ENCODE peak calls at places on chromosomes 1 and 21, in ten cellular contexts. J is left lung; A is stomach; I is prostate gland; K is Peyer's patch; E is IMR-90; U is mucosa of descending colon; G is CD8-positive, alpha-beta T cell; F is adrenal gland; L is fibroblast of lung. C is an unnamed sample.
A peak's percentile ranks its signal among the peaks of the same experiment; 100 is the strongest.

GRCh38 chr21:30104246-30104645 is 62.4 kb downstream of the CLDN17 start:
- DNase-seq in J (no peak), A (no peak), I (no peak), K (no peak), E (no peak), U (no peak), G (no peak), F (no peak), L (no peak), C (no peak)

GRCh38 chr1:16903054-16903453 is 7.3 kb downstream of the RNU1-2 start:
- DNase-seq in J (no peak), A (no peak), I (no peak), K (no peak), E (peak; percentile 71), U (no peak), G (no peak), F (no peak), L (peak; percentile 66), C (no peak)

GRCh38 chr1:240797050-240797449 is 185.1 kb upstream of the GREM2 start:
- DNase-seq in J (no peak), A (no peak), I (no peak), K (no peak), E (peak; percentile 12), U (no peak), G (no peak), F (no peak), L (peak; percentile 63), C (peak; percentile 77)

GRCh38 chr1:26524181-26524580 is 5.4 kb upstream of the RPS6KA1 start:
- DNase-seq in J (no peak), A (no peak), I (no peak), K (no peak), E (no peak), U (no peak), G (no peak), F (no peak), L (no peak), C (peak; percentile 93)

GRCh38 chr1:19665456-19666138 is 922 bp downstream of the HTR6 start:
- DNase-seq in J (no peak), A (no peak), I (no peak), K (no peak), E (no peak), U (no peak), G (no peak), F (no peak), L (no peak), C (no peak)

GRCh38 chr1:215241451-215241850 is 158.9 kb downstream of the KCNK2 start:
- DNase-seq in J (no peak), A (no peak), I (no peak), K (no peak), E (no peak), U (no peak), G (no peak), F (no peak), L (no peak), C (no peak)

GRCh38 chr1:2881556-2881955 is 80.1 kb upstream of the TTC34 start:
- DNase-seq in J (no peak), A (no peak), I (no peak), K (no peak), E (no peak), U (no peak), G (no peak), F (no peak), L (no peak), C (no peak)

GRCh38 chr1:63063367-63063766 is 259.0 kb upstream of the FOXD3 start:
- DNase-seq in J (no peak), A (no peak), I (no peak), K (no peak), E (no peak), U (peak; percentile 17), G (no peak), F (no peak), L (no peak), C (no peak)

GRCh38 chr1:29516063-29516820 is 279.9 kb downstream of the PTPRU start:
- DNase-seq in J (no peak), A (peak; percentile 19), I (no peak), K (no peak), E (no peak), U (no peak), G (no peak), F (no peak), L (no peak), C (no peak)

GRCh38 chr1:29514361-29515187 is 278.3 kb downstream of the PTPRU start:
- DNase-seq in J (no peak), A (peak; percentile 20), I (no peak), K (no peak), E (no peak), U (no peak), G (no peak), F (no peak), L (no peak), C (no peak)

GRCh38 chr1:29511436-29511835 is 275.1 kb downstream of the PTPRU start:
- DNase-seq in J (no peak), A (no peak), I (no peak), K (no peak), E (no peak), U (no peak), G (no peak), F (no peak), L (no peak), C (no peak)

GRCh38 chr1:29515188-29515955 is 279.1 kb downstream of the PTPRU start:
- DNase-seq in J (no peak), A (peak; percentile 4), I (no peak), K (no peak), E (no peak), U (no peak), G (no peak), F (no peak), L (no peak), C (no peak)

DNA sequence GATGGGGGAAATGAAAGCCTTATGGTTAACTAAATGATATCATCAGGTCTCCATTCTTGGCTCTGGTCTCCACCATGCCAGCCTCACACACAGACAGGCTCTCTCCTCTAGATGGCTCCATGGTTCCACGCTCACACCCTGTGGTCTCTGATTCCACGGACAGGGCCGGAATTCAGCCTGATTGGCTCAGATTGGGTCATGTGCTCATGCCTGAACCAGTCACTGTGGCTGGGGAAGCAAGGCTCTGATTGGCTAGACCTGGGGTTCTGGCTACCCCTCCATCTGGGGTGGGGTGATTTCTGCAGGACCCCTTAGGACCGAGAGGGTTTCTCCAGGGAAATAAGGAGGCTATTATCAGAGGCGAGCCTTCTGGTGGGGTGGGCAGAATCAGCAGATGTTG is 277.0 kb downstream of the PTPRU start:
- DNase-seq in J (no peak), A (peak; percentile 51), I (no peak), K (no peak), E (peak; percentile 70), U (peak; percentile 9), G (no peak), F (no peak), L (peak; percentile 74), C (peak; percentile 31)
- TF ChIP-seq CTCF in J (no peak), A (peak; percentile 30), I (peak; percentile 32), K (no peak), E (peak; percentile 85), U (no peak), G (no peak), F (no peak), L (peak; percentile 64), C (peak; percentile 84)

DNA sequence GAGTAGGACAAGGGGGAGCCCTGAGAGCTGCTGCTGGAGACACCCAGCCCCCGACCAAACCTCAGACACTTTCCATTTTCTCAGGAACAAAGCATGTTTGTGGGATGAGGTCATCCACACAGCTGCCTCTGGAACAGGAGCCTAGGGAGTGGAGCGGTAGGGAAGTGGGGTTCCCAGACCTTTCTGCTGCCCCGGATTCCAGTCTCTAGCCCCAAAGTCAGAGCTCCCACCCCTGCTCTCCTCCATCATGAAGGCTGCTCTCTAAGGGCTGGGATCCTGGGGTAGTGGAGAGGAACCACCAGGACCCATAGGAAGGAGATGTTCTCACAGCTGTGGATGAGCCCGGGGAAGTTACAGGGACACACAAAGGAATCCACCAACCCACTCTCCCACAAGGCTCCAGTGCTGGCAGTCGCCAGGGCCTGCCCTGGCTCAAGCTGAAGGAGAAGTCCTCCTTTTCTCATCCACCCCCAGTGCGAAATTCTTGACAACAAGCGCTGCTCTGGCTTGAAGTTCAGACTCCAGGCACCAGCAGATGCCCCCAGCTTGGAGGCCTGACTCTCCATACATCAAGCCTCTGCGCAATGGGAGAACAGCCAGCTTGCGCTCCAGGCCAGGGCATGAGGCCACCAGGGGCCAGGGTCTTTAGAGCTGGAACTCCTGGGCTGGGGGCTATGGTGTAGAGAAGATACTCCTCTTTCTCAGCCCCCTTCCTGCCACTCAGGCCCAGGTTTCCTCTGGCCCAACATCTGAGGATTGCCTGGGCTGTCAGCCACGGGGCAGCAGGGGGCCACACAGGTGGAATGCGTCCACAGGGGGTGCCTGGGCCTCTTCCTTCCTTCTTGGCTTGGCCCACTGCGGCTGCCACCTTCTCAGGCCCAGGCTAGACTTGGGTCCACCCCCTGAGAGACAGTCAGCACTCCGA is 4.5 kb downstream of the FHL3 start:
- DNase-seq in J (no peak), A (no peak), I (no peak), K (no peak), E (peak; percentile 87), U (no peak), G (no peak), F (peak; percentile 64), L (peak; percentile 92), C (peak; percentile 68)
- H3K4me1 ChIP-seq in J (peaks cover 87% of the 10 kb centered on the region), A (peaks cover 75% of the 10 kb centered on the region), I (no peaks in the 10 kb centered on the region), K (no peaks in the 10 kb centered on the region), E (peaks cover 39% of the 10 kb centered on the region), U (peaks cover 13% of the 10 kb centered on the region), G (peaks cover 26% of the 10 kb centered on the region), F (peaks cover 54% of the 10 kb centered on the region), L (peaks cover 48% of the 10 kb centered on the region), C (peaks cover 22% of the 10 kb centered on the region)

DNA sequence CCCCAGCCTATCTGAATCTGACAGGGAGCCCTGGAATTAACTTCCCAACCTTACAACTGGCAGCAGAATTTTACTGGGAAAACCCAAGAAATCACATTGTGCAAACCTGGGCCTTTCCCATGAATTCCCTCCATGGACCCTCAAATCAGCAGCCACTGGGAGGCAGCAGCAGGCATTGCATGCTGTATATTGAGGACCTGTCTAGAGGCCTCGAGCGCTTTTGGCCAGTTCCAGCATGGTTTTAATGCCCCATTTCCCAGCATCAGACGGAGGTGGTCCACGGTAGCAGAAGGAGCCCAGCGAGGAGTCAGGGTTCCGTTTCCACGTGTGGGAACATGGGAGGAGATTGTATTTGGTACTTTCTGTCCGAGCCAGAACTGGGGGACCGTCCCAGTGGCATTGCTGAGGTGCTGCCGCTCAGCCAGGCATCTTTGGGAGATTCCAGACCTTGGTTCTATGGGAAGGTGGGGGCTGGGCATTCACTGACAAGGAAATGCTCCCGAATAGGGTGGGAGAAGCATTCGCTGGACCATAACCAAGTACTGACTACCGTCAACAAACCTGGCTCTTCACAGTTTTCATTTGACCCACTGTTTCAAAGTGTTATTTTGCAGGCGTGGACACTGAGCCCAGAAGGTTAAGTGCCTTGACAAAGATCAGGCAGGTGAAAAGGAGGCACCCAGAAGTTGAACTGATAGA is 15.9 kb downstream of the BMP8A start:
- DNase-seq in J (no peak), A (no peak), I (no peak), K (no peak), E (no peak), U (no peak), G (no peak), F (no peak), L (no peak), C (no peak)
- TF ChIP-seq CTCF in J (no peak), A (no peak), I (no peak), K (peak; percentile 18), E (peak; percentile 32), U (no peak), G (no peak), F (no peak), L (peak; percentile 11), C (peak; percentile 30)

GRCh38 chr21:42236014-42236413 is 17.1 kb downstream of the ABCG1 start:
- DNase-seq in J (no peak), A (peak; percentile 52), I (no peak), K (no peak), E (no peak), U (no peak), G (no peak), F (peak; percentile 90), L (no peak), C (no peak)

GRCh38 chr21:42236693-42237092 is 17.8 kb downstream of the ABCG1 start:
- DNase-seq in J (no peak), A (no peak), I (no peak), K (no peak), E (no peak), U (no peak), G (no peak), F (no peak), L (no peak), C (no peak)

GRCh38 chr21:42237577-42237976 is 18.6 kb downstream of the ABCG1 start:
- DNase-seq in J (no peak), A (no peak), I (no peak), K (no peak), E (no peak), U (no peak), G (peak; percentile 53), F (no peak), L (no peak), C (no peak)

GRCh38 chr21:42238185-42238934 is 19.4 kb downstream of the ABCG1 start:
- DNase-seq in J (no peak), A (no peak), I (no peak), K (peak; percentile 50), E (no peak), U (no peak), G (peak; percentile 78), F (peak; percentile 73), L (no peak), C (no peak)

GRCh38 chr21:42237161-42237560 is 18.2 kb downstream of the ABCG1 start:
- DNase-seq in J (no peak), A (no peak), I (no peak), K (no peak), E (no peak), U (no peak), G (no peak), F (no peak), L (no peak), C (no peak)
- H3K4me1 ChIP-seq in J (peaks cover 69% of the 10 kb centered on the region), A (peaks cover 56% of the 10 kb centered on the region), I (peaks cover 25% of the 10 kb centered on the region), K (peaks cover 15% of the 10 kb centered on the region), E (peaks cover 21% of the 10 kb centered on the region), U (peaks cover 52% of the 10 kb centered on the region), G (peaks cover 74% of the 10 kb centered on the region), F (peaks cover 66% of the 10 kb centered on the region), L (peaks cover 12% of the 10 kb centered on the region), C (peaks cover 10% of the 10 kb centered on the region)